ENCODE peak calls at places on chromosomes 2 and 18, in nine cellular contexts. One of them, this sample, is unnamed.

GRCh38 chr18:48017625-48018024 is 87.2 kb upstream of the SMAD2 start:
- DNase-seq in stomach: peak
- DNase-seq in BE2C: no peak
- DNase-seq in foreskin fibroblast: peak
- DNase-seq in hepatocyte: no peak
- DNase-seq in Calu3: no peak
- DNase-seq in heart left ventricle: no peak
- DNase-seq in neural crest cell: no peak
- DNase-seq in prostate gland: no peak
- DNase-seq in this sample: no peak

GRCh38 chr2:148303166-148303565 is 282.3 kb downstream of the MBD5 start:
- DNase-seq in neural crest cell: no peak
- DNase-seq in prostate gland: no peak
- DNase-seq in Calu3: no peak
- DNase-seq in stomach: no peak
- DNase-seq in hepatocyte: no peak
- DNase-seq in foreskin fibroblast: no peak
- DNase-seq in heart left ventricle: no peak
- DNase-seq in BE2C: no peak
- DNase-seq in this sample: no peak

GRCh38 chr2:10305254-10305635 is 2.5 kb downstream of the HPCAL1 start:
- DNase-seq in foreskin fibroblast: no peak
- DNase-seq in stomach: no peak
- DNase-seq in Calu3: no peak
- DNase-seq in BE2C: no peak
- DNase-seq in neural crest cell: no peak
- DNase-seq in prostate gland: no peak
- DNase-seq in heart left ventricle: no peak
- DNase-seq in hepatocyte: no peak
- DNase-seq in this sample: no peak

GRCh38 chr2:62801814-62802524 is 96.5 kb downstream of the EHBP1 start:
- DNase-seq in BE2C: no peak
- DNase-seq in neural crest cell: no peak
- DNase-seq in Calu3: no peak
- DNase-seq in heart left ventricle: no peak
- DNase-seq in prostate gland: no peak
- DNase-seq in hepatocyte: no peak
- DNase-seq in foreskin fibroblast: no peak
- DNase-seq in stomach: no peak
- DNase-seq in this sample: no peak

GRCh38 chr18:13101659-13101992 is 110.5 kb downstream of the CEP192 start:
- DNase-seq in Calu3: no peak
- DNase-seq in BE2C: no peak
- DNase-seq in heart left ventricle: no peak
- DNase-seq in foreskin fibroblast: no peak
- DNase-seq in stomach: no peak
- DNase-seq in neural crest cell: no peak
- DNase-seq in hepatocyte: no peak
- DNase-seq in prostate gland: no peak
- DNase-seq in this sample: no peak

GRCh38 chr18:25170402-25170801 is 181.6 kb downstream of the ZNF521 start:
- DNase-seq in Calu3: no peak
- DNase-seq in prostate gland: no peak
- DNase-seq in heart left ventricle: no peak
- DNase-seq in hepatocyte: no peak
- DNase-seq in neural crest cell: no peak
- DNase-seq in stomach: no peak
- DNase-seq in foreskin fibroblast: no peak
- DNase-seq in BE2C: no peak
- DNase-seq in this sample: no peak

GRCh38 chr2:46913471-46914381 is 1.9 kb downstream of the MCFD2 start:
- DNase-seq in stomach: peak
- DNase-seq in prostate gland: no peak
- DNase-seq in Calu3: peak
- DNase-seq in foreskin fibroblast: peak
- DNase-seq in heart left ventricle: no peak
- DNase-seq in BE2C: no peak
- DNase-seq in neural crest cell: no peak
- DNase-seq in hepatocyte: peak
- DNase-seq in this sample: peak

GRCh38 chr2:237886702-237887481 is 27.5 kb downstream of the RAMP1 start:
- DNase-seq in prostate gland: no peak
- DNase-seq in heart left ventricle: peak
- DNase-seq in stomach: no peak
- DNase-seq in neural crest cell: no peak
- DNase-seq in hepatocyte: peak
- DNase-seq in Calu3: no peak
- DNase-seq in BE2C: peak
- DNase-seq in foreskin fibroblast: no peak
- DNase-seq in this sample: no peak

GRCh38 chr18:12086249-12086648 is 7.4 kb upstream of the ANKRD62 start:
- DNase-seq in stomach: peak
- DNase-seq in foreskin fibroblast: no peak
- DNase-seq in Calu3: peak
- DNase-seq in BE2C: no peak
- DNase-seq in hepatocyte: peak
- DNase-seq in neural crest cell: no peak
- DNase-seq in heart left ventricle: no peak
- DNase-seq in prostate gland: no peak
- DNase-seq in this sample: no peak

GRCh38 chr18:77068321-77068841 is 64.2 kb downstream of the MBP start:
- DNase-seq in foreskin fibroblast: no peak
- DNase-seq in stomach: no peak
- DNase-seq in hepatocyte: no peak
- DNase-seq in prostate gland: no peak
- DNase-seq in neural crest cell: no peak
- DNase-seq in heart left ventricle: no peak
- DNase-seq in Calu3: no peak
- DNase-seq in BE2C: no peak
- DNase-seq in this sample: peak

GRCh38 chr2:187586091-187586632 is 31.9 kb upstream of the TFPI start:
- DNase-seq in Calu3: no peak
- DNase-seq in foreskin fibroblast: no peak
- DNase-seq in prostate gland: no peak
- DNase-seq in hepatocyte: no peak
- DNase-seq in neural crest cell: no peak
- DNase-seq in stomach: no peak
- DNase-seq in heart left ventricle: no peak
- DNase-seq in BE2C: no peak
- DNase-seq in this sample: no peak

GRCh38 chr2:233414273-233414654 is 60.0 kb downstream of the DGKD start:
- DNase-seq in neural crest cell: no peak
- DNase-seq in hepatocyte: no peak
- DNase-seq in stomach: peak
- DNase-seq in prostate gland: no peak
- DNase-seq in foreskin fibroblast: no peak
- DNase-seq in Calu3: peak
- DNase-seq in BE2C: peak
- DNase-seq in heart left ventricle: no peak
- DNase-seq in this sample: peak

GRCh38 chr2:46481541-46482193 is 2.3 kb downstream of the TMEM247 start:
- DNase-seq in stomach: no peak
- DNase-seq in heart left ventricle: no peak
- DNase-seq in BE2C: no peak
- DNase-seq in prostate gland: no peak
- DNase-seq in hepatocyte: peak
- DNase-seq in neural crest cell: no peak
- DNase-seq in Calu3: no peak
- DNase-seq in foreskin fibroblast: peak
- DNase-seq in this sample: peak

GRCh38 chr2:58479557-58480120 is 238.5 kb upstream of the FANCL start:
- DNase-seq in heart left ventricle: no peak
- DNase-seq in foreskin fibroblast: no peak
- DNase-seq in hepatocyte: no peak
- DNase-seq in neural crest cell: no peak
- DNase-seq in Calu3: no peak
- DNase-seq in BE2C: no peak
- DNase-seq in stomach: no peak
- DNase-seq in prostate gland: no peak
- DNase-seq in this sample: no peak

GRCh38 chr2:182506606-182507005 is 79.8 kb upstream of the PDE1A start:
- DNase-seq in foreskin fibroblast: peak
- DNase-seq in BE2C: no peak
- DNase-seq in neural crest cell: peak
- DNase-seq in stomach: no peak
- DNase-seq in prostate gland: no peak
- DNase-seq in heart left ventricle: no peak
- DNase-seq in hepatocyte: peak
- DNase-seq in Calu3: no peak
- DNase-seq in this sample: peak

GRCh38 chr18:60554961-60555360 is 182.4 kb upstream of the MC4R start:
- DNase-seq in heart left ventricle: no peak
- DNase-seq in foreskin fibroblast: no peak
- DNase-seq in stomach: no peak
- DNase-seq in neural crest cell: no peak
- DNase-seq in prostate gland: no peak
- DNase-seq in hepatocyte: no peak
- DNase-seq in Calu3: no peak
- DNase-seq in BE2C: no peak
- DNase-seq in this sample: no peak

GRCh38 chr2:203675086-203675485 is 31.4 kb upstream of the CD28 start:
- DNase-seq in foreskin fibroblast: peak
- DNase-seq in Calu3: no peak
- DNase-seq in neural crest cell: no peak
- DNase-seq in stomach: no peak
- DNase-seq in heart left ventricle: no peak
- DNase-seq in prostate gland: no peak
- DNase-seq in hepatocyte: no peak
- DNase-seq in BE2C: no peak
- DNase-seq in this sample: peak

GRCh38 chr18:67108894-67109293 is 407.6 kb downstream of the DSEL start:
- DNase-seq in hepatocyte: no peak
- DNase-seq in heart left ventricle: no peak
- DNase-seq in BE2C: no peak
- DNase-seq in neural crest cell: no peak
- DNase-seq in prostate gland: no peak
- DNase-seq in foreskin fibroblast: no peak
- DNase-seq in Calu3: no peak
- DNase-seq in stomach: no peak
- DNase-seq in this sample: no peak

GRCh38 chr18:67109535-67109934 is 407.0 kb downstream of the DSEL start:
- DNase-seq in prostate gland: no peak
- DNase-seq in stomach: no peak
- DNase-seq in Calu3: no peak
- DNase-seq in neural crest cell: no peak
- DNase-seq in hepatocyte: no peak
- DNase-seq in heart left ventricle: no peak
- DNase-seq in foreskin fibroblast: no peak
- DNase-seq in BE2C: no peak
- DNase-seq in this sample: no peak

GRCh38 chr18:67104700-67105284 is 411.7 kb downstream of the DSEL start:
- DNase-seq in heart left ventricle: peak
- DNase-seq in stomach: peak
- DNase-seq in hepatocyte: peak
- DNase-seq in BE2C: peak
- DNase-seq in foreskin fibroblast: peak
- DNase-seq in neural crest cell: peak
- DNase-seq in Calu3: peak
- DNase-seq in prostate gland: peak
- DNase-seq in this sample: peak
- TF ChIP-seq CTCF in heart left ventricle: peak
- TF ChIP-seq CTCF in stomach: peak
- TF ChIP-seq CTCF in hepatocyte: peak
- TF ChIP-seq CTCF in BE2C: peak
- TF ChIP-seq CTCF in foreskin fibroblast: peak
- TF ChIP-seq CTCF in neural crest cell: peak
- TF ChIP-seq CTCF in Calu3: peak
- TF ChIP-seq CTCF in prostate gland: peak
- TF ChIP-seq CTCF in this sample: peak

GRCh38 chr2:99728166-99728565 is 238.3 kb upstream of the REV1 start:
- DNase-seq in Calu3: no peak
- DNase-seq in neural crest cell: no peak
- DNase-seq in prostate gland: no peak
- DNase-seq in stomach: no peak
- DNase-seq in hepatocyte: no peak
- DNase-seq in BE2C: no peak
- DNase-seq in foreskin fibroblast: no peak
- DNase-seq in heart left ventricle: no peak
- DNase-seq in this sample: no peak

GRCh38 chr2:99723632-99724031 is 233.8 kb upstream of the REV1 start:
- DNase-seq in Calu3: no peak
- DNase-seq in neural crest cell: no peak
- DNase-seq in foreskin fibroblast: no peak
- DNase-seq in heart left ventricle: no peak
- DNase-seq in BE2C: no peak
- DNase-seq in stomach: no peak
- DNase-seq in prostate gland: no peak
- DNase-seq in hepatocyte: no peak
- DNase-seq in this sample: no peak

GRCh38 chr2:99727199-99727598 is 237.4 kb upstream of the REV1 start:
- DNase-seq in prostate gland: no peak
- DNase-seq in BE2C: no peak
- DNase-seq in Calu3: no peak
- DNase-seq in foreskin fibroblast: no peak
- DNase-seq in heart left ventricle: no peak
- DNase-seq in stomach: no peak
- DNase-seq in neural crest cell: no peak
- DNase-seq in hepatocyte: no peak
- DNase-seq in this sample: no peak

GRCh38 chr2:99722726-99723125 is 232.9 kb upstream of the REV1 start:
- DNase-seq in foreskin fibroblast: no peak
- DNase-seq in neural crest cell: no peak
- DNase-seq in Calu3: no peak
- DNase-seq in stomach: no peak
- DNase-seq in prostate gland: no peak
- DNase-seq in heart left ventricle: no peak
- DNase-seq in BE2C: no peak
- DNase-seq in hepatocyte: no peak
- DNase-seq in this sample: no peak

GRCh38 chr2:99725810-99726209 is 236.0 kb upstream of the REV1 start:
- DNase-seq in Calu3: no peak
- DNase-seq in prostate gland: no peak
- DNase-seq in foreskin fibroblast: no peak
- DNase-seq in stomach: no peak
- DNase-seq in hepatocyte: no peak
- DNase-seq in heart left ventricle: no peak
- DNase-seq in neural crest cell: no peak
- DNase-seq in BE2C: no peak
- DNase-seq in this sample: no peak
- TF ChIP-seq CTCF in Calu3: no peak
- TF ChIP-seq CTCF in prostate gland: peak
- TF ChIP-seq CTCF in foreskin fibroblast: peak
- TF ChIP-seq CTCF in stomach: no peak
- TF ChIP-seq CTCF in hepatocyte: peak
- TF ChIP-seq CTCF in heart left ventricle: peak
- TF ChIP-seq CTCF in neural crest cell: peak
- TF ChIP-seq CTCF in BE2C: peak
- TF ChIP-seq CTCF in this sample: peak

GRCh38 chr2:8662239-8662879 is 19.5 kb upstream of the ID2 start:
- DNase-seq in foreskin fibroblast: peak
- DNase-seq in neural crest cell: no peak
- DNase-seq in hepatocyte: peak
- DNase-seq in BE2C: no peak
- DNase-seq in stomach: no peak
- DNase-seq in prostate gland: no peak
- DNase-seq in heart left ventricle: no peak
- DNase-seq in Calu3: peak
- DNase-seq in this sample: peak
- TF ChIP-seq CTCF in foreskin fibroblast: peak
- TF ChIP-seq CTCF in neural crest cell: no peak
- TF ChIP-seq CTCF in hepatocyte: peak
- TF ChIP-seq CTCF in BE2C: no peak
- TF ChIP-seq CTCF in stomach: no peak
- TF ChIP-seq CTCF in prostate gland: no peak
- TF ChIP-seq CTCF in heart left ventricle: no peak
- TF ChIP-seq CTCF in Calu3: no peak
- TF ChIP-seq CTCF in this sample: peak

GRCh38 chr18:32674491-32674890 is 98.3 kb downstream of the KLHL14 start:
- DNase-seq in foreskin fibroblast: no peak
- DNase-seq in BE2C: no peak
- DNase-seq in hepatocyte: no peak
- DNase-seq in heart left ventricle: no peak
- DNase-seq in stomach: no peak
- DNase-seq in Calu3: peak
- DNase-seq in neural crest cell: no peak
- DNase-seq in prostate gland: no peak
- DNase-seq in this sample: no peak
- TF ChIP-seq CTCF in foreskin fibroblast: no peak
- TF ChIP-seq CTCF in BE2C: no peak
- TF ChIP-seq CTCF in hepatocyte: peak
- TF ChIP-seq CTCF in heart left ventricle: no peak
- TF ChIP-seq CTCF in stomach: no peak
- TF ChIP-seq CTCF in Calu3: peak
- TF ChIP-seq CTCF in neural crest cell: peak
- TF ChIP-seq CTCF in prostate gland: no peak
- TF ChIP-seq CTCF in this sample: no peak

This sample was measured in HFFc6.